ENCODE peak calls at places on chromosomes 16 and 17, in four cellular contexts. A is body of pancreas, U is colonic mucosa, H is PC-3. Z is an unnamed sample.

GRCh38 chr17:42674755-42675347 is 1.9 kb downstream of the PLEKHH3 start:
- DNase-seq in A (peak), U (no peak), H (no peak), Z (no peak)

GRCh38 chr17:72488542-72489272 is 367.9 kb downstream of the SOX9 start:
- DNase-seq in A (peak), U (peak), H (no peak), Z (peak)

GRCh38 chr17:61806081-61806828 is 57.1 kb downstream of the BRIP1 start:
- DNase-seq in A (no peak), U (no peak), H (no peak), Z (no peak)

GRCh38 chr17:64459284-64459747 is 10.4 kb downstream of the MILR1 start:
- DNase-seq in A (no peak), U (no peak), H (peak), Z (peak)

GRCh38 chr16:2979669-2980226 is 498 bp downstream of the PKMYT1 start:
- DNase-seq in A (no peak), U (peak), H (no peak), Z (no peak)

GRCh38 chr17:81387235-81388060 is 7.8 kb upstream of the BAHCC1 start:
- DNase-seq in A (peak), U (peak), H (peak), Z (peak)

GRCh38 chr17:82494236-82495055 is 25.1 kb upstream of the FOXK2 start:
- DNase-seq in A (peak), U (peak), H (peak), Z (peak)

GRCh38 chr17:73279704-73280103 is 18.0 kb upstream of the CPSF4L start:
- DNase-seq in A (no peak), U (no peak), H (no peak), Z (peak)

GRCh38 chr17:9363440-9364350 is 211.9 kb downstream of the STX8 start:
- DNase-seq in A (no peak), U (no peak), H (peak), Z (no peak)

GRCh38 chr17:44533533-44534246 is 23.6 kb upstream of the FZD2 start:
- DNase-seq in A (peak), U (peak), H (peak), Z (peak)

GRCh38 chr17:58252141-58252540 is 13.8 kb downstream of the LPO start:
- DNase-seq in A (no peak), U (no peak), H (no peak), Z (no peak)

GRCh38 chr16:10180771-10181163 is 1.5 kb downstream of the GRIN2A start:
- DNase-seq in A (peak), U (peak), H (no peak), Z (peak)

GRCh38 chr16:2357331-2357730 is 16.8 kb upstream of the ABCA3 start:
- DNase-seq in A (no peak), U (no peak), H (no peak), Z (no peak)

GRCh38 chr17:78734841-78735641 is 47.0 kb downstream of the CYTH1 start:
- DNase-seq in A (no peak), U (peak), H (no peak), Z (no peak)

GRCh38 chr17:27530791-27531391 is 74.6 kb downstream of the KSR1 start:
- DNase-seq in A (peak), U (no peak), H (no peak), Z (no peak)

GRCh38 chr17:78781339-78782304 is at the start of gene CYTH1:
- DNase-seq in A (peak), U (peak), H (peak), Z (peak)

GRCh38 chr17:2067048-2067452 is 12.1 kb downstream of the HIC1 start:
- DNase-seq in A (no peak), U (no peak), H (no peak), Z (no peak)

GRCh38 chr17:14297161-14297851 is 3.6 kb upstream of the HS3ST3B1 start:
- DNase-seq in A (no peak), U (no peak), H (peak), Z (no peak)

GRCh38 chr16:31356566-31357323 is 1.8 kb downstream of the ITGAX start:
- DNase-seq in A (no peak), U (no peak), H (no peak), Z (no peak)

GRCh38 chr16:7103056-7103455 is 229.6 kb upstream of the RBFOX1 start:
- DNase-seq in A (no peak), U (no peak), H (no peak), Z (no peak)

GRCh38 chr16:70433456-70434103 is 5.3 kb downstream of the ST3GAL2 start:
- DNase-seq in A (peak), U (no peak), H (peak), Z (no peak)

GRCh38 chr17:77110006-77110374 is 30.8 kb upstream of the SEC14L1 start:
- DNase-seq in A (no peak), U (no peak), H (peak), Z (no peak)

GRCh38 chr17:3557768-3558583 is at the start of gene TRPV3:
- DNase-seq in A (peak), U (peak), H (peak), Z (peak)

GRCh38 chr17:73390851-73391250 is 79.0 kb upstream of the CDC42EP4 start:
- DNase-seq in A (no peak), U (no peak), H (no peak), Z (no peak)

GRCh38 chr17:16817201-16817600 is 127.2 kb downstream of the CCDC144A start:
- DNase-seq in A (no peak), U (no peak), H (no peak), Z (no peak)

GRCh38 chr16:13150181-13150885 is 248.9 kb downstream of the SHISA9 start:
- DNase-seq in A (no peak), U (no peak), H (no peak), Z (no peak)

DNA sequence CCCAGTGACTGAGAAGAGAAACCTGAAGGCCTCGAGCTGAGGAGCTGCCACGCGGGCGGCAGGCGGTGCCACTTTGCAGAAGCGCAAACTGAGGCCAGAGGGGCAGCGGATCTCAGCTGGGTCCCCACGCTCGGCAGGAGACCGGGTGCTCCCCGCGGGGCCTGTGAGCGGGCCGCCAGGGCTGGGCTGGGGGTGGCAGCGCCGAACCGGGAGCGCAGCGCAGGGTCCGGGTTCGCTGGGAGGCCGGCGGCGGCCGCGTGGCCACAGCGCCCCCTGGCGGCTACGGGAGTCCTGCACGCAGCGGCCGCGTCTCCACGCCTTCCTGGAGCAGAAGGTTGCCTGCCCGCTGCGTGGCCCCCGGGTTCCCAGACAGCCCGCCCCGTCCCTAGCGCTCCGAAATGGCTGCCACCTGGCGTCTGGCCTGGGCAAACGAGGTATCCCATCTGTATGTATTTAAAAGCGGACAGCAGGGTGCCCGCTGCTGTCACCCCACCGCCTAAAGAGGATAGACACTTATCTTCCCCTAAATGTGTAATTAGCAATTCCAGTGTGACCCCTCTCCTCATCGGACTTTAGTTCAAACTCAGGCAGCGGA is 96.1 kb upstream of the CDH5 start:
- DNase-seq in A (peak), U (peak), H (peak), Z (no peak)
- H3K4me3 ChIP-seq in A (no peak), U (peak), H (peak), Z (no peak)

GRCh38 chr17:49545007-49545660 is 30.5 kb upstream of the NXPH3 start:
- DNase-seq in A (no peak), U (no peak), H (no peak), Z (no peak)
- H3K4me3 ChIP-seq in A (no peak), U (no peak), H (no peak), Z (no peak)

GRCh38 chr16:89317101-89317671 is 99.7 kb downstream of the ZNF778 start:
- DNase-seq in A (no peak), U (peak), H (no peak), Z (no peak)
- H3K4me3 ChIP-seq in A (no peak), U (no peak), H (no peak), Z (no peak)

GRCh38 chr16:67249178-67249759 is 490 bp downstream of the SLC9A5 start:
- DNase-seq in A (no peak), U (no peak), H (no peak), Z (no peak)
- H3K4me3 ChIP-seq in A (no peak), U (peak), H (peak), Z (peak)

DNA sequence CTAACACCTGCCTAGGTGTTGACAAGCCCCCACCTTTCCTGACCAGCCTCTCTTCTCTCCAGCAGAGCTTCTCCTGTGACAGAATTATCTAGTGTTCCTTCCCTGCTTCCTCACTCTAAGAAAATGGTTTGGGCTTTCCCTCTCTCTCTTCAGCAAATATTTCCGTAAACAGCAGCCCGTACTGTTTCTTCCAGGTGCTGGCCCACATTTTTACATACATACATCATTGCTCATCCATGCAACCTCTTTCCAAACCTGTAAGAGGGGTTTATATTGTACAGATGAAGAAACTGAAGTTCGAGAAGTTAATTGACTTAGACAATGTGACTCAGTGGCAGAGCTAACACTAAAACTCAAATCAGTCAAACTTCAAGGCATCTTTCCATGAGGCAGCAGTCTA is 569 bp upstream of the TEKT3 start:
- DNase-seq in A (no peak), U (no peak), H (no peak), Z (no peak)
- H3K4me3 ChIP-seq in A (no peak), U (peak), H (no peak), Z (no peak)

GRCh38 chr17:66228887-66229782 is at the start of gene APOH:
- DNase-seq in A (peak), U (peak), H (no peak), Z (peak)
- H3K4me3 ChIP-seq in A (no peak), U (no peak), H (no peak), Z (no peak)